ENCODE peak calls at places on chromosomes 5 and 9, in nine cellular contexts. C is tibial nerve, U is lower leg skin, V is heart left ventricle, Y is Peyer's patch, P is right lobe of liver, K is A549, Q is transverse colon, N is uterus. B is an unnamed sample.

GRCh38 chr5:152593388-152593787 is 188.3 kb upstream of the NMUR2 start:
- DNase-seq in Y (no peak), V (no peak), N (no peak), K (peak), U (no peak), Q (no peak), C (no peak), P (no peak), B (no peak)

GRCh38 chr9:6197330-6197729 is 18.3 kb upstream of the IL33 start:
- DNase-seq in N (peak), U (no peak), P (no peak), C (no peak), V (no peak), Q (no peak), Y (no peak), K (no peak), B (no peak)

GRCh38 chr5:52491071-52491828 is 296.5 kb upstream of the ITGA1 start:
- DNase-seq in U (no peak), Q (no peak), V (no peak), P (no peak), Y (no peak), C (no peak), N (no peak), K (no peak), B (no peak)

GRCh38 chr9:113756476-113757198 is 119.5 kb upstream of the ZNF618 start:
- DNase-seq in P (no peak), Q (no peak), K (no peak), U (no peak), V (no peak), C (no peak), N (no peak), Y (no peak), B (no peak)

GRCh38 chr9:69622664-69623063 is 49.5 kb downstream of the APBA1 start:
- DNase-seq in U (no peak), N (no peak), V (no peak), Y (no peak), C (no peak), Q (no peak), P (no peak), K (no peak), B (no peak)

GRCh38 chr5:170148430-170149205 is 42.9 kb downstream of the FOXI1 start:
- DNase-seq in Q (no peak), U (no peak), P (no peak), V (no peak), Y (no peak), C (no peak), K (no peak), N (no peak), B (no peak)

GRCh38 chr5:15500326-15500958 is 462 bp downstream of the FBXL7 start:
- DNase-seq in U (peak), V (peak), Y (no peak), Q (peak), N (peak), P (no peak), K (peak), C (peak), B (peak)

GRCh38 chr5:125233944-125234343 is 487.5 kb upstream of the ZNF608 start:
- DNase-seq in C (no peak), V (no peak), P (no peak), Y (no peak), Q (no peak), U (no peak), K (no peak), N (no peak), B (no peak)

GRCh38 chr5:29949301-29949872 is 1244.1 kb upstream of the CDH6 start:
- DNase-seq in V (no peak), Q (no peak), U (no peak), P (no peak), K (no peak), N (no peak), C (no peak), Y (no peak), B (no peak)

GRCh38 chr5:109688999-109689739 is 558 bp upstream of the MAN2A1 start:
- DNase-seq in P (peak), N (peak), U (peak), Y (peak), V (peak), C (peak), Q (peak), K (peak), B (peak)

GRCh38 chr5:109692011-109692410 is 2.3 kb downstream of the MAN2A1 start:
- DNase-seq in U (no peak), Y (no peak), V (no peak), P (no peak), N (no peak), K (no peak), Q (no peak), C (no peak), B (no peak)

GRCh38 chr5:109689740-109690455 is at the start of gene MAN2A1:
- DNase-seq in P (peak), C (peak), N (peak), Q (peak), Y (peak), U (peak), K (peak), V (peak), B (peak)

GRCh38 chr5:109691248-109691574 is 1.5 kb downstream of the MAN2A1 start:
- DNase-seq in Y (no peak), Q (no peak), U (no peak), V (no peak), N (no peak), C (no peak), K (no peak), P (no peak), B (no peak)

DNA sequence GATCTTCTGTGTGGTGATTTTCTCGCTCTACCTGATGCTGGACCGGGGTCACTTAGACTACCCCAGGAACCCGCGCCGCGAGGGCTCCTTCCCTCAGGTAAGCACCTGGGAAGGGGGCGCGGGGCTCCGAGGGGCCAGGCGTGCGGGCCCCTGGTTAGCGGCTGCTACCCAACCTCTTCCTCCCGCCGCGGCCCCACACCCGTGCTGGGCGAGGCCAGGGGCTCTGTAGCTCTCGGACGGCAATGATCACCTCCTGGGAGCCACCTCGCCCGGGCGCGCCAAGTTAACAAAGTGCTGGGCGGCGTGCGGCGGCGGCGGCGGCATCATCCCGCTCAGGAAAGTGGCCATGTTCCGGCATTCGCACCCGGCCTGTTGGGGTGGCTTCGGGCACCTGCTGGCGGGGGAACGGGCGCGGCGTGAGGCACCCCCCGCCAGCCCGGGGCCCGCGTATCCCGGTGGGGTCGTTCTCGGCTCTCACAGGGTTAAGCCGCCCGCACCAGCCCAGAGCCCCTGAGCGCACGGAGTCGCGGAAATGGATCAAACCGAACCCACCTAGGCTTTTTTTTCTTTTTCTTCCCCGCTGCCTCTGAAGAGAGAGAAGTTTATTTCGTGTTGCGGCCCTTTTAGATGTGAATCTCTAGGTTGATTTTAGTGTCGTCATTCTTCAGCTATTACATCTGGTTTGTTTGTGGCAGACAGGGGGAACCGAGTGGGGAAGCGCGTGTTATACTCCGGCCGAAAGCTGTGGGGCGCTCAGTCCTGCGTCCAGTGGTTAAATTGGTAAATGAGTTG is 925 bp downstream of the MAN2A1 start:
- DNase-seq in V (peak), Q (peak), P (peak), C (peak), K (peak), Y (peak), U (peak), N (peak), B (peak)
- TF ChIP-seq POLR2A in V (no peak), Q (no peak), P (peak), C (peak), K (no peak), Y (no peak), U (no peak), N (peak), B (no peak)

GRCh38 chr9:89274838-89275237 is 36.2 kb upstream of the CKS2 start:
- DNase-seq in P (no peak), N (no peak), U (no peak), V (no peak), Y (no peak), K (no peak), Q (no peak), C (no peak), B (no peak)
- TF ChIP-seq POLR2A in P (no peak), N (no peak), U (no peak), V (no peak), Y (no peak), K (no peak), Q (no peak), C (no peak), B (no peak)

DNA sequence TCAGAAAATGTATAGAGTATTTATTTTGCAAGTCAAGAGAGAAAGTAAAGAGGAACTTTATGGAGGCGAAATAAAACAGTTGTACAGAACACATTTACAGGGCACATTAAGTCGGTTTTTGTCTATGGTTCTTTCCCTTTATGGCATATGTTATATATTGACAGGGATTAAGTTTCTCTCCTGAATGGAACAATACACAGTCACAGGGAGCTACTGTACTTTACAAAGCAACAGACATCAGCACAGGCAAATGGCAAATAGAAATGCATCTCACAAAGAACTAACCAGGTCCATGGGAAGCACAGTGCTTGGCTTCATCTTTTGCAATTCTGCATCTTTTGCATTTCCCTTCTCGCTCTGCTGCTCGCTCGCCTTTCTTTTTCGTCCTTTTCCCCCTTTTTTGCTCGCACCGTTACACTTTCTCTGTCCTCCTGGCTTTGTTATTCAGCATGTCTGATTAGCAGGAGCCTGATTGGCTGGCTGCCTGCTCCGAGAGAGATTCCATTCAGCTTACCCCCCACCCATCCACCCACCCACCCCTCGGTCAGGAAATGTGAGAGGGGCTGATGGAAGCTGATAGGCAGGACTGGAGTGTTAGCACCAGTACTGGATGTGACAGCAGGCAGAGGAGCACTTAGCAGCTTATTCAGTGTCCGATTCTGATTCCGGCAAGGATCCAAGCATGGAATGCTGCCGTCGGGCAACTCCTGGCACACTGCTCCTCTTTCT is at the start of gene ADAMTSL1:
- DNase-seq in K (no peak), C (no peak), V (peak), N (peak), P (peak), U (no peak), Q (peak), Y (no peak), B (no peak)
- TF ChIP-seq POLR2A in K (no peak), C (no peak), V (no peak), N (no peak), P (no peak), U (no peak), Q (no peak), Y (no peak), B (no peak)

GRCh38 chr9:125426926-125427325 is 165.3 kb downstream of the GAPVD1 start:
- DNase-seq in Y (no peak), U (no peak), C (no peak), Q (no peak), V (no peak), N (no peak), P (no peak), K (no peak), B (no peak)
- TF ChIP-seq POLR2A in Y (no peak), U (no peak), C (no peak), Q (no peak), V (no peak), N (no peak), P (no peak), K (no peak), B (no peak)

DNA sequence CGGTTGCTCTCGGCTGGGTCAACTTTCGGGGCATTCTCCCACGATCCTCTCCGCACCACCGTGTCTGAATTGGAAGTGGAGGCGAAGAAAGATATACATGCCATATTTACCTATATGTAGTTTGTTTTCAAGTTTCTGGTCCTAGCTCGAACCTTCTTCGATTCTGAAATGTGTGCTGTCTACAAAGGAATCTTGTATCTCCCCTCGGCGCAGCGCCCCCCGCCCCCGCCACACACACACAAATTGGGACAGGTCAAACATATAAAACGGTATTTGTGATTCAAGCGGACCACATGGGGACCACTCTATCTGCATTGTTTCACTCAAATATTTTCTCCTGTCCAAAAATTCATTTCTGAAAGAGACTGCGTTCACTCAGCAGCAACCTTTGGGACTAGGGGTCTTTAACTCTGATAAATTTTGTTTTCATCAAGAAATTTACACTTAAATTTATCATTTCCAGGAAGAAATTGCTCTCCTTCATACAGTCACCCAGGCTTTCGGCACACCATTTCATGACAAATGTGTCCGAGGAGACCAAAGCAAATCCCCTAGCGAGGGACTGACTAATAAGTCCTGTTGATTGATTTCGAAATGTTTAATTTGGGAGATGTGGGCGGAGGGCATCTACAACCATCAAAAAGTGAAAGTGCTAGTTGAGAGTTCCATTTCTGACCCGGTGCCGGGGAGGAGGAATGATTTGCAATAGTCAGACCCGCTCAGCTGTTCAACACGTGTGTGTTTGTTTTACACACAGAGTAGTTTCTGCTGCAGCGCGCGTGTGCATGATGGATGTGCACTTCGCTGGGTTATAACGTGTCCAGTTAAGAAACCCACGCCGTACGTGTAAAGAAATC is 1.1 kb upstream of the NR4A3 start:
- DNase-seq in C (no peak), N (peak), Y (peak), V (peak), Q (peak), K (peak), P (peak), U (peak), B (peak)
- TF ChIP-seq POLR2A in C (no peak), N (no peak), Y (no peak), V (no peak), Q (no peak), K (no peak), P (peak), U (no peak), B (no peak)

DNA sequence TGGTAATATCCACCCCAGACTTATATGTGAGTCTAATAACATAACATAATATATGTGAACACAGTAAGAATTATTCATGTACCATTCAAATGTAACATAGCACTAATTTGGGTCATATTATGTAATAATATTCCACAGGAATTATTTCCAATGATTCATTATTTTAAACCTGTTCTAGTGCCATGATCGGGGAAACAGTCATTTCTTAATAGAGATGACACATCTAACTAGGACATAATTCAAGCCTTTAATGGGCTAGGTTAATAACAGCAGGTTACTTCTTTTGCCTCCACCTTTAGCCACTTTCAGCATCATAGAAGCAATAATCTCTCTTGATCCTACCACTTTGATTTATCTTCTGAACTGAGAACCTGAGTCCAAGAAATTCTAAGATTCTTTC is 12.3 kb downstream of the SPINK9 start:
- DNase-seq in N (no peak), K (no peak), C (no peak), V (no peak), Y (no peak), P (no peak), U (no peak), Q (no peak), B (no peak)
- TF ChIP-seq POLR2A in N (no peak), K (no peak), C (no peak), V (no peak), Y (no peak), P (no peak), U (no peak), Q (no peak), B (no peak)

GRCh38 chr5:10118150-10118549 is 131.5 kb downstream of the ATPSCKMT start:
- DNase-seq in V (no peak), P (no peak), K (no peak), Q (no peak), C (no peak), U (no peak), Y (no peak), N (no peak), B (no peak)

GRCh38 chr5:10116594-10116993 is 133.1 kb downstream of the ATPSCKMT start:
- DNase-seq in V (no peak), P (no peak), K (no peak), U (no peak), Y (no peak), N (no peak), C (no peak), Q (no peak), B (no peak)

GRCh38 chr5:10123254-10123989 is 126.3 kb downstream of the ATPSCKMT start:
- DNase-seq in N (no peak), Q (no peak), Y (no peak), P (no peak), C (no peak), V (no peak), U (no peak), K (no peak), B (no peak)

GRCh38 chr5:10124287-10124686 is 125.4 kb downstream of the ATPSCKMT start:
- DNase-seq in N (no peak), Q (no peak), U (no peak), P (no peak), C (no peak), Y (no peak), V (peak), K (no peak), B (no peak)

DNA sequence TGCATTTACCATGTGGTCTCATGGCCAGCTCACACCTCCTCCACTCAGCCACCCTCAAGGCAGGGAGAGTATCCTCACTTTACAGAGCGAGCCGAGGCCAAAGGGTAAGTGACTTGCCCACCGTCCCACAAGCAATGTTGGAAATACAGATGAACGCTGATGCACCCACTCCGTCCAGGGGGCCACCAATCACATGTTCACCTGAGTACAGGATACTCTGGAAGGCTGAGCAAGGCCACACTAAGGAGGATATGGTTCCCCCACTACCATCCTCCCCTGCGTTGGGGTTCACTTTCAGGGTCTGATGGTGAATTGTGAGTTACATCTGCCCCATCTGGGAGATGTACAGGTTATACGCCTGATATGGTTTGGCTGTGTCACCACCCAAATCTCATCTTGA is 128.8 kb downstream of the ATPSCKMT start:
- DNase-seq in C (no peak), V (no peak), K (no peak), N (no peak), Q (no peak), Y (no peak), P (no peak), U (no peak), B (no peak)
- TF ChIP-seq POLR2A in C (no peak), V (no peak), K (no peak), N (no peak), Q (no peak), Y (no peak), P (no peak), U (no peak), B (no peak)

GRCh38 chr5:53381-54174 is 38.4 kb upstream of the PLEKHG4B start:
- DNase-seq in P (no peak), Y (no peak), V (peak), N (no peak), U (no peak), K (peak), Q (peak), C (no peak), B (no peak)
- TF ChIP-seq POLR2A in P (no peak), Y (no peak), V (no peak), N (no peak), U (no peak), K (peak), Q (no peak), C (no peak), B (no peak)

GRCh38 chr5:173823721-173824567 is 64.2 kb upstream of the CPEB4 start:
- DNase-seq in K (peak), Y (no peak), C (no peak), P (peak), Q (peak), U (no peak), V (no peak), N (no peak), B (no peak)
- TF ChIP-seq POLR2A in K (no peak), Y (no peak), C (no peak), P (peak), Q (no peak), U (no peak), V (no peak), N (no peak), B (no peak)